ENCODE peak calls at places on chromosomes 5 and 9, in eight cellular contexts. Y is upper lobe of right lung, F is upper lobe of left lung, D is foreskin keratinocyte, E is heart left ventricle, L is pancreas, M is heart right ventricle, N is lower lobe of right lung. S is an unnamed sample. For H3K4me1, the result is how much of the 10 kb centered on the place peaks cover.

GRCh38 chr5:154446183-154447073 is 631 bp downstream of the SAP30L start:
- ATAC-seq in Y (peak), F (no peak), D (peak), E (peak), L (peak), M (peak), N (peak), S (peak)

GRCh38 chr9:112020680-112021596 is 124.3 kb downstream of the UGCG start:
- ATAC-seq in Y (no peak), F (no peak), D (peak), E (no peak), L (peak), M (no peak), N (no peak), S (no peak)

GRCh38 chr9:120878188-120879130 is 1.5 kb upstream of the PHF19 start:
- ATAC-seq in Y (no peak), F (no peak), D (no peak), E (no peak), L (no peak), M (no peak), N (no peak), S (no peak)

GRCh38 chr9:106918825-106919509 is 56.0 kb downstream of the ZNF462 start:
- ATAC-seq in Y (no peak), F (no peak), D (no peak), E (peak), L (no peak), M (peak), N (no peak), S (no peak)

GRCh38 chr5:172630961-172631360 is 10.1 kb upstream of the NEURL1B start:
- ATAC-seq in Y (no peak), F (no peak), D (no peak), E (no peak), L (peak), M (no peak), N (no peak), S (no peak)

GRCh38 chr9:37542895-37543294 is 33.3 kb downstream of the FBXO10 start:
- ATAC-seq in Y (no peak), F (no peak), D (peak), E (no peak), L (no peak), M (no peak), N (no peak), S (no peak)

GRCh38 chr5:160458971-160459800 is 37.5 kb downstream of the PTTG1 start:
- ATAC-seq in Y (no peak), F (no peak), D (no peak), E (peak), L (no peak), M (no peak), N (no peak), S (no peak)

GRCh38 chr9:99192786-99193465 is 28.8 kb downstream of the ALG2 start:
- ATAC-seq in Y (no peak), F (no peak), D (peak), E (no peak), L (no peak), M (no peak), N (no peak), S (no peak)

GRCh38 chr5:151739939-151740335 is 18.5 kb downstream of the ATOX1 start:
- ATAC-seq in Y (peak), F (peak), D (peak), E (peak), L (no peak), M (peak), N (peak), S (peak)

GRCh38 chr5:139495644-139496435 is 13.3 kb upstream of the STING1 start:
- ATAC-seq in Y (peak), F (no peak), D (peak), E (no peak), L (no peak), M (peak), N (peak), S (no peak)

GRCh38 chr9:133539434-133539833 is 4.9 kb downstream of the ADAMTSL2 start:
- ATAC-seq in Y (peak), F (peak), D (no peak), E (peak), L (peak), M (peak), N (peak), S (peak)

GRCh38 chr9:22863106-22863505 is 416.5 kb downstream of the DMRTA1 start:
- ATAC-seq in Y (peak), F (peak), D (no peak), E (peak), L (no peak), M (no peak), N (peak), S (no peak)

GRCh38 chr9:110767559-110768063 is 99.0 kb downstream of the MUSK start:
- ATAC-seq in Y (no peak), F (peak), D (no peak), E (peak), L (peak), M (peak), N (peak), S (peak)

GRCh38 chr9:2726620-2727335 is 9.5 kb downstream of the KCNV2 start:
- ATAC-seq in Y (no peak), F (no peak), D (peak), E (no peak), L (no peak), M (no peak), N (no peak), S (no peak)

GRCh38 chr5:77012601-77013000 is 17.6 kb upstream of the AGGF1 start:
- ATAC-seq in Y (no peak), F (no peak), D (peak), E (no peak), L (no peak), M (no peak), N (no peak), S (no peak)

GRCh38 chr5:180390441-180391190 is 37.5 kb upstream of the GFPT2 start:
- ATAC-seq in Y (no peak), F (no peak), D (no peak), E (no peak), L (no peak), M (no peak), N (peak), S (no peak)

GRCh38 chr5:51471642-51472041 is 88.4 kb downstream of the ISL1 start:
- ATAC-seq in Y (no peak), F (no peak), D (no peak), E (no peak), L (no peak), M (no peak), N (no peak), S (no peak)

GRCh38 chr5:126438267-126438666 is 15.1 kb downstream of the GRAMD2B start:
- ATAC-seq in Y (no peak), F (no peak), D (no peak), E (no peak), L (no peak), M (no peak), N (no peak), S (no peak)

GRCh38 chr9:127090341-127090985 is 32.0 kb downstream of the ANGPTL2 start:
- ATAC-seq in Y (no peak), F (no peak), D (no peak), E (peak), L (no peak), M (no peak), N (no peak), S (no peak)

GRCh38 chr9:18461496-18461895 is 12.5 kb upstream of the ADAMTSL1 start:
- ATAC-seq in Y (no peak), F (no peak), D (no peak), E (no peak), L (no peak), M (no peak), N (no peak), S (no peak)

GRCh38 chr5:16808936-16809815 is 126.9 kb downstream of the MYO10 start:
- ATAC-seq in Y (no peak), F (no peak), D (peak), E (no peak), L (peak), M (no peak), N (no peak), S (no peak)

GRCh38 chr9:63859475-63860215 is 1425.4 kb downstream of the FOXD4L5 start:
- ATAC-seq in Y (peak), F (no peak), D (peak), E (peak), L (peak), M (peak), N (no peak), S (no peak)

GRCh38 chr5:72859127-72859526 is 42.7 kb downstream of the TNPO1 start:
- ATAC-seq in Y (no peak), F (no peak), D (no peak), E (no peak), L (peak), M (no peak), N (no peak), S (no peak)

GRCh38 chr5:140213370-140213983 is 38.5 kb downstream of the CYSTM1 start:
- ATAC-seq in Y (no peak), F (no peak), D (no peak), E (no peak), L (no peak), M (no peak), N (no peak), S (no peak)

GRCh38 chr5:133051117-133051546 is 681 bp upstream of the HSPA4 start:
- ATAC-seq in Y (no peak), F (peak), D (no peak), E (no peak), L (peak), M (peak), N (no peak), S (peak)

GRCh38 chr9:112925058-112925641 is 34.5 kb upstream of the SLC46A2 start:
- ATAC-seq in Y (peak), F (no peak), D (no peak), E (no peak), L (peak), M (no peak), N (no peak), S (no peak)

GRCh38 chr9:116078640-116079039 is 75.0 kb upstream of the PAPPA start:
- ATAC-seq in Y (no peak), F (no peak), D (no peak), E (no peak), L (no peak), M (no peak), N (no peak), S (no peak)

GRCh38 chr5:10377081-10377480 is 23.6 kb downstream of the MARCHF6 start:
- ATAC-seq in Y (no peak), F (no peak), D (no peak), E (peak), L (no peak), M (peak), N (no peak), S (no peak)

GRCh38 chr5:14959443-14960119 is 88.0 kb upstream of the ANKH start:
- ATAC-seq in Y (no peak), F (no peak), D (peak), E (no peak), L (no peak), M (no peak), N (no peak), S (no peak)

GRCh38 chr9:134769084-134769455 is 111.5 kb upstream of the FCN2 start:
- ATAC-seq in Y (no peak), F (no peak), D (no peak), E (no peak), L (no peak), M (no peak), N (no peak), S (no peak)

GRCh38 chr5:96714450-96714849 is 52.3 kb downstream of the CAST start:
- ATAC-seq in Y (peak), F (peak), D (no peak), E (no peak), L (peak), M (no peak), N (peak), S (peak)
- H3K27ac ChIP-seq in Y (peak), F (peak), D (peak), E (peak), L (peak), M (peak), N (peak), S (peak)

GRCh38 chr5:39605145-39605544 is 180.4 kb upstream of the DAB2 start:
- ATAC-seq in Y (no peak), F (no peak), D (no peak), E (no peak), L (no peak), M (no peak), N (no peak), S (no peak)

GRCh38 chr5:39598641-39599248 is 174.0 kb upstream of the DAB2 start:
- ATAC-seq in Y (no peak), F (no peak), D (no peak), E (no peak), L (no peak), M (no peak), N (peak), S (no peak)

GRCh38 chr5:39604491-39604890 is 179.7 kb upstream of the DAB2 start:
- ATAC-seq in Y (no peak), F (no peak), D (no peak), E (no peak), L (no peak), M (no peak), N (no peak), S (no peak)

DNA sequence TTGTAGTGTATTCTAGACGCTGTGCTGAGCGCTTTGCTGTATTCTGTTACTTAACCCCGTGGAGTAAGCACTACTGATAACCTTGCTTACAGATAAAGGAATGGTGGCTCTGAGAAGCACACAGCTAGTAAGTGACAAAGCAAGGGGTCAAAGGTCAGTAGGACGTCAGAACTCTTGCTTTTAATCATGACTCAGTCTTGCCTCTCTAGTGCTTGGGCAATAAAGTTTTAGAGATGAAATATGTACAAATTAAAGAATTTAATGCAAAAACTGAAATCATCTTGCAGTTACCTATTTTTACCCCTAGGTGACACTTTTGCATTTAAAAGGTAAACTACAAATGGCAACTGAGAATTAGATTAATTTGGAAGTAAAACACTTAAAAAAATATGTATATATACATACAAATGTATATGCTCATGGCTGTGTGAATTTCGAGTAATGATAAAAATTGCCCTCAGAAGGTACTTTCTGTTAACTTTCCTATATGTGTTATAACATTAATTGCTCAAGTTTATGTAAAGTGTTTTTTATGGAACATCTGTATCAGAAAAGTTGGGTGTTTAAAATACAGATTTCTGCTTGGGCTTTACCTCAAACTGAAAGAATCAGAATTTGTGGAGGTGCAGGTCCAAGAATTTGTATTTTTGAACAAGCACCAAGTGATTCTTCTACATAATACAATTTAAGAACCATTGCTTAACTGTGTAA is 175.1 kb upstream of the DAB2 start:
- ATAC-seq in Y (no peak), F (no peak), D (peak), E (no peak), L (peak), M (no peak), N (no peak), S (no peak)
- TF ChIP-seq CTCF in Y (peak), F (peak), D (peak), E (peak), L (peak), M (peak), N (peak), S (peak)

GRCh38 chr5:81228084-81228483 is 5.0 kb upstream of the CKMT2 start:
- ATAC-seq in Y (no peak), F (no peak), D (no peak), E (no peak), L (no peak), M (no peak), N (no peak), S (no peak)
- H3K4me1 ChIP-seq in Y (under half), F (under half), D (under half), E (under half), L (under half), M (under half), N (under half), S (under half)

DNA sequence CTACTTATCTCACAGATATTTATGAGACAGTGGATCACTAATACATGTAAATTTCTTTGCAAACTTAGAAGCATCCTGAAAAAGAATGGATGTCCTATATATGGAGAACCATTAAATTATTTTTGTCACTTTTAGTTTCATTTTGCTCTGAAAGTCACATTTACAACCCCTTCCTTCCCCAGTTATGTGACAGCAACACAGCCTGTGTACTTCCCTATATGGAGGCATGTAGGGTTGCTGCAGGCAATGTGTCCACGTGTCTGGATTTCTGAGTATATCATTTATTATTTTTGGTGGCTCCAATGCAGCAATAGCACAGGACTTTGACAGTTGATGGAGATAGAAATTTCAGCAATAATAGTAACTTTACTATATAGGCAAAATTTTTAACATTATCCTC is 156.4 kb downstream of the ST8SIA4 start:
- ATAC-seq in Y (peak), F (no peak), D (no peak), E (peak), L (no peak), M (no peak), N (peak), S (no peak)
- H3K27ac ChIP-seq in Y (no peak), F (no peak), D (no peak), E (no peak), L (no peak), M (no peak), N (no peak), S (no peak)

GRCh38 chr9:124403246-124403645 is 12.0 kb downstream of the PSMB7 start:
- ATAC-seq in Y (no peak), F (no peak), D (no peak), E (no peak), L (no peak), M (no peak), N (no peak), S (no peak)

GRCh38 chr9:124398191-124398590 is 17.1 kb downstream of the PSMB7 start:
- ATAC-seq in Y (no peak), F (no peak), D (no peak), E (no peak), L (no peak), M (no peak), N (no peak), S (no peak)

GRCh38 chr9:124399999-124400940 is 15.0 kb downstream of the PSMB7 start:
- ATAC-seq in Y (no peak), F (no peak), D (no peak), E (peak), L (no peak), M (peak), N (no peak), S (no peak)

GRCh38 chr9:124395826-124396225 is 19.4 kb downstream of the PSMB7 start:
- ATAC-seq in Y (no peak), F (no peak), D (no peak), E (no peak), L (no peak), M (no peak), N (no peak), S (no peak)

DNA sequence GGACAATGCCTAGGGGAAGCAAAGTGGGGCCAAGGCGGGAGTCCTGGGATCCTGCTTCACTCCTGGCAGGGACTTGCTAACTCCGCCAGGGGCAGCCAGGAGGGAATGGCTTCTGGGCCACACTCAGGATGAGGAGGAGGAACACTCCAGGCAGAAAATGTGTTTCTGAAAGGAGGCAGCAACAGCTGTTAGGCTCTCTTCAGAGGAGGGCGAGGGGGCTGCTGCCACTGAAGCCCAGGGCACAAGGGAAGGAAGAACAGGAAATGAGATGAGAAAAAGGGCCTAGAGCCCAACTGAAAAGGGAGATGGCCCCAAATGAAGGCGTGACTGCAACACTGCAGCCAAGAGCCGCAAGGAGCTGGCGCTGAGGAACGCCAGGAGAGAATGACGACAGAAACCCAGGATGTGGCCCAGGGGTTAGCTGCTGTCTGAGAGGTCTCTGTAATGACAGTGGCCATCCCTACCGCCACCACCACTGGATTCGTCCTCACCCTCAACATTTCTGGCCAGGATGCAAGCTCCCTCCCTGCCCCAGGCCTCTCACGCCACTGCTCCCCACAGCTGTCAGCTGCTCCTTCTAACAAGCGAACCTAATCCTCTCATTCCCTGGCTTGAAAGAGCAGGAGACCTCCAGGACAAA is 15.8 kb downstream of the PSMB7 start:
- ATAC-seq in Y (peak), F (no peak), D (peak), E (peak), L (peak), M (peak), N (peak), S (peak)
- TF ChIP-seq CTCF in Y (no peak), F (no peak), D (no peak), E (no peak), L (no peak), M (no peak), N (no peak), S (no peak)

GRCh38 chr9:70259512-70259802 is 679 bp downstream of the SMC5 start:
- ATAC-seq in Y (no peak), F (no peak), D (no peak), E (no peak), L (no peak), M (no peak), N (no peak), S (no peak)
- H3K4me1 ChIP-seq in Y (under half), F (under half), D (half or more), E (half or more), L (half or more), M (half or more), N (half or more), S (under half)

DNA sequence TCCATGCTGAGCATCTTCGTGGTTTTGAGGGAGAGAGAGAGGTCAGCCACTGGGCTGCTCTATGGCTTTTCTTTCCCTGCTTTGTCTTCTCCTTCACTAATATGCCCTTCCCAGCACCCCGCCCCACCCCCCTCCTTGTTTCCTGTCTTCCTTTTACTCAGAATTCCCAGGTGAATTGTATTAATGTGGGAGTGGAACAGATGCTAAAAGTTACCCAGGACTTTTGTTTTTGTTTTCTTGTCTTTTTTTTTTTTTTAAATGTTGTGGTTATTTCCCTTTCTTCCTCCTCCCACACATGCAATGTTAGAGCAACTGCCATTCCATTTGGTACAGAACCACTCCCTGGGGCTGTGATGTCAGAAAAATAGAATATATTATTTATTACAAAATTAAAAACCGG is 442.7 kb upstream of the CD180 start:
- ATAC-seq in Y (no peak), F (no peak), D (no peak), E (no peak), L (no peak), M (peak), N (no peak), S (no peak)
- H3K27ac ChIP-seq in Y (no peak), F (no peak), D (no peak), E (peak), L (no peak), M (peak), N (no peak), S (no peak)

DNA sequence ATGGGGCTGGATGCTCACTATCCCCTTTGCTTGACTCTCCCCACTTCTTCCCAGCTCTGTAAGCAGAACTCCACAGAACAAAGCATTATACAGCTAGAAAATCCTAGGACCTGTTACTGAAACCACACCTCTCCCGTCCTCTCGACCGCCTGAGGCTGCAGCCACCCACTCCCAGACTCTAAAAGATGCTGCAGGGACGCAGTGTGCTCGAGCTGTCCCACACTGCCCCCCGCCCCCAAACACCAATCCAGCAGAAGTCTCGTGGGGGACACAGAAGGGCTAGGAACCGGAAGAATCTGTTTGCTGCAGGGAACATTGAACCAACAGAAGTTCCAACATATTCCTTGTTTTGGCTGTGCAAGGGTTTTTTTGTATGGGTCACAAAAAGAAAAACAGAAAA is 7.6 kb downstream of the CAMK2A start:
- ATAC-seq in Y (no peak), F (no peak), D (no peak), E (no peak), L (no peak), M (no peak), N (no peak), S (no peak)
- TF ChIP-seq CTCF in Y (no peak), F (no peak), D (no peak), E (no peak), L (no peak), M (no peak), N (no peak), S (no peak)